ENCODE peak calls at places on chromosomes 2 and 18, in eight cellular contexts. T, E, S, W, V, A, M and C are unnamed samples. For H3K4me1 and H3K36me3, the result is how much of the 10 kb centered on the place peaks cover.

GRCh38 chr18:48949051-48949605 is 1.6 kb downstream of the SMAD7 start:
- DNase-seq in T (peak), E (peak), S (peak), W (peak), V (peak), A (no peak), M (no peak), C (peak)

GRCh38 chr18:79791141-79791972 is 6.4 kb upstream of the KCNG2 start:
- DNase-seq in T (no peak), E (peak), S (peak), W (no peak), V (peak), A (peak), M (no peak), C (no peak)

GRCh38 chr2:74588664-74589063 is 34.1 kb downstream of the DOK1 start:
- DNase-seq in T (no peak), E (no peak), S (no peak), W (no peak), V (no peak), A (no peak), M (no peak), C (no peak)

GRCh38 chr2:48339451-48339850 is 190.5 kb upstream of the STON1 start:
- DNase-seq in T (no peak), E (no peak), S (no peak), W (no peak), V (no peak), A (no peak), M (no peak), C (no peak)

GRCh38 chr2:20525041-20526035 is 78.5 kb downstream of the RHOB start:
- DNase-seq in T (no peak), E (peak), S (peak), W (no peak), V (no peak), A (peak), M (no peak), C (no peak)

GRCh38 chr2:130825972-130826253 is 10.8 kb upstream of the ARHGEF4 start:
- DNase-seq in T (no peak), E (no peak), S (no peak), W (no peak), V (no peak), A (no peak), M (no peak), C (no peak)

GRCh38 chr2:101273045-101273444 is 20.4 kb downstream of the CNOT11 start:
- DNase-seq in T (no peak), E (no peak), S (no peak), W (peak), V (no peak), A (no peak), M (no peak), C (no peak)

GRCh38 chr2:28423856-28424605 is 31.4 kb downstream of the FOSL2 start:
- DNase-seq in T (no peak), E (no peak), S (peak), W (no peak), V (no peak), A (no peak), M (no peak), C (peak)

GRCh38 chr2:196823750-196824149 is 14.6 kb upstream of the C2orf66 start:
- DNase-seq in T (no peak), E (no peak), S (no peak), W (no peak), V (no peak), A (no peak), M (no peak), C (no peak)

GRCh38 chr18:12423820-12424219 is 16.1 kb downstream of the PRELID3A start:
- DNase-seq in T (no peak), E (no peak), S (no peak), W (no peak), V (no peak), A (no peak), M (no peak), C (no peak)

GRCh38 chr2:152174574-152174973 is 989 bp downstream of the STAM2 start:
- DNase-seq in T (no peak), E (no peak), S (no peak), W (no peak), V (no peak), A (no peak), M (no peak), C (no peak)

GRCh38 chr18:76259726-76260125 is 235.3 kb downstream of the ZNF516 start:
- DNase-seq in T (no peak), E (no peak), S (no peak), W (no peak), V (no peak), A (no peak), M (no peak), C (no peak)

GRCh38 chr2:179262077-179262660 is 2.5 kb downstream of the SESTD1 start:
- DNase-seq in T (no peak), E (no peak), S (no peak), W (no peak), V (no peak), A (no peak), M (no peak), C (no peak)

GRCh38 chr2:58042486-58042970 is 4.1 kb upstream of the VRK2 start:
- DNase-seq in T (no peak), E (peak), S (no peak), W (no peak), V (peak), A (peak), M (no peak), C (no peak)

GRCh38 chr2:1602359-1603010 is 141.8 kb downstream of the PXDN start:
- DNase-seq in T (no peak), E (peak), S (no peak), W (no peak), V (no peak), A (no peak), M (no peak), C (no peak)

GRCh38 chr2:25808006-25808383 is 70.3 kb downstream of the ASXL2 start:
- DNase-seq in T (no peak), E (no peak), S (no peak), W (no peak), V (no peak), A (no peak), M (no peak), C (no peak)

GRCh38 chr2:206275274-206276160 is 1.1 kb downstream of the ZDBF2 start:
- DNase-seq in T (peak), E (peak), S (no peak), W (peak), V (no peak), A (no peak), M (peak), C (no peak)

GRCh38 chr18:42404151-42404550 is 449.1 kb downstream of the PIK3C3 start:
- DNase-seq in T (no peak), E (no peak), S (no peak), W (no peak), V (no peak), A (no peak), M (no peak), C (no peak)

GRCh38 chr2:188787002-188787660 is 187.0 kb upstream of the COL3A1 start:
- DNase-seq in T (no peak), E (no peak), S (no peak), W (no peak), V (peak), A (no peak), M (no peak), C (no peak)

GRCh38 chr2:179805001-179805400 is 56.4 kb downstream of the ZNF385B start:
- DNase-seq in T (no peak), E (no peak), S (no peak), W (no peak), V (no peak), A (no peak), M (no peak), C (no peak)

GRCh38 chr2:223363085-223363484 is 239.1 kb downstream of the SCG2 start:
- DNase-seq in T (no peak), E (no peak), S (no peak), W (no peak), V (no peak), A (no peak), M (no peak), C (no peak)

GRCh38 chr2:1512321-1513289 is 99.3 kb downstream of the TPO start:
- DNase-seq in T (no peak), E (no peak), S (no peak), W (no peak), V (no peak), A (no peak), M (no peak), C (no peak)

GRCh38 chr2:222805591-222806304 is 55.1 kb upstream of the ACSL3 start:
- DNase-seq in T (no peak), E (no peak), S (no peak), W (no peak), V (no peak), A (peak), M (no peak), C (no peak)

DNA sequence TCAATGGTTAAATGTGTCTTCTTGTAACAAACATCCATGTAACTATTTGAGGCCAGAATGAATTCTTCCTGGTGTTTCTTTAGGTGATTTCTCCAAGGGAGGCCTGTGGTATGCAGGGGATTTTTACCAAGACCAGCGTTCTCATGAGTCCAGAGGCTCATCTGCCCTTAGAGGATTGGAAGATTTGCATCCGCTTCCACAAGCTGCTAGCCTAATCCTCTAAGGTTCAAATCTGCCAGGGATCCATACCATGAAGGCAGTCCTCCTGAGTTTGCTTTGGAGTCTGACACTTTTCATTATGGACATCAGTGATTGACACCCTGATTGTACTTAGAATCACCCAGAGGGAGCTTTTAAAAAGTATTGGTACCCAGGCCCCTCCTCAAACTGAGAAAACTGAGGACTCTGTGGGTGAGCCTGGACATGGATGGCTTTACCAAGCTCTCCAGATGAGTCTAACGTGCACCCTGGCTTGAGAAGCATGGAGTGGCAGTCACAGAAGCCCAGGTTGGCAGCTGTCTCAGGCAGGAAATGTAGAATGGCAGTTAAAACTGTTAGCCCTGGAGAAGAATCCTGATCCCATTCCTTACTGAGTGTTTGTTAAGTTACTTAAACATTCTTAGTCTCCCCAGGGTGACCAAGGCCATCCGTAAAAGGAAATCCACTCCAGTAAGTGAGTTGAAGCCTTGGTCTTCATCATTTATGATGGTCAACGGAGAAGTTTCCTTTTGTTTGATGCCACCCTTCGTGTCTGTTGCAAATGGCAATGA is 95.3 kb upstream of the RMDN2 start:
- DNase-seq in T (no peak), E (peak), S (no peak), W (no peak), V (no peak), A (no peak), M (no peak), C (no peak)
- H3K4me1 ChIP-seq in T (under half), E (half or more), S (under half), W (under half), V (under half), A (under half), M (under half), C (under half)

GRCh38 chr2:78861546-78861945 is 164.0 kb upstream of the REG3G start:
- DNase-seq in T (no peak), E (peak), S (no peak), W (peak), V (peak), A (peak), M (peak), C (no peak)
- H3K36me3 ChIP-seq in T (under half), E (under half), S (under half), W (under half), V (under half), A (under half), M (under half), C (under half)

GRCh38 chr2:96527052-96527964 is 9.2 kb upstream of the ARID5A start:
- DNase-seq in T (peak), E (no peak), S (peak), W (peak), V (no peak), A (no peak), M (peak), C (peak)

GRCh38 chr2:96525211-96525507 is 11.4 kb upstream of the ARID5A start:
- DNase-seq in T (no peak), E (no peak), S (peak), W (no peak), V (no peak), A (no peak), M (no peak), C (no peak)

GRCh38 chr2:96524482-96525210 is 11.9 kb upstream of the ARID5A start:
- DNase-seq in T (no peak), E (no peak), S (peak), W (no peak), V (no peak), A (no peak), M (no peak), C (no peak)

GRCh38 chr2:96526615-96527014 is 9.9 kb upstream of the ARID5A start:
- DNase-seq in T (no peak), E (no peak), S (peak), W (no peak), V (no peak), A (no peak), M (no peak), C (no peak)

GRCh38 chr2:96526101-96526591 is 10.4 kb upstream of the ARID5A start:
- DNase-seq in T (no peak), E (no peak), S (peak), W (no peak), V (no peak), A (no peak), M (no peak), C (no peak)
- H3K4me1 ChIP-seq in T (under half), E (under half), S (under half), W (under half), V (under half), A (under half), M (under half), C (half or more)

GRCh38 chr2:27375513-27376099 is 4.9 kb downstream of the ZNF513 start:
- DNase-seq in T (no peak), E (no peak), S (no peak), W (no peak), V (no peak), A (no peak), M (no peak), C (no peak)
- H3K36me3 ChIP-seq in T (half or more), E (half or more), S (under half), W (under half), V (half or more), A (under half), M (under half), C (half or more)

DNA sequence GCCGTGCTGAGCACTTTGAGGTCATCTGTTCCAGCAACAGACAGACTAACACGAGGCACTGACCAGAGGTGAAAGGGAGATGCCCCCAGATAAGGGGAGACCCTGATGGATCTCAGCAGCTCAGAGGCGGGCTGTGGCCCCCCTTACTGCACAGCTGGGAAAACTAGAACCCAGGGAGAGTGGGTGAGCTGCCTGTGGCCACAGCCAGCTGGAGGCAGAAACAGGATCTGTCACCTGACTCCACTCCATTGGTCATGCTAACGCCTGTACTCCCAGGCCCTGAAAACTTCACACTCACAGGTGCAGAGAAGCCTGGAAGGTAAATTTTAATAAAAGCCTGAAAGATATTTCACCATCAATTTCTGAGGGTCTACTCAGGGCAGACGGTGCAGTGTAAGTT is 173.6 kb downstream of the EIPR1 start:
- DNase-seq in T (no peak), E (peak), S (no peak), W (no peak), V (no peak), A (no peak), M (no peak), C (no peak)
- H3K4me1 ChIP-seq in T (under half), E (under half), S (under half), W (under half), V (under half), A (under half), M (under half), C (under half)

GRCh38 chr2:68751397-68752339 is 17.1 kb downstream of the ARHGAP25 start:
- DNase-seq in T (peak), E (peak), S (peak), W (peak), V (peak), A (peak), M (peak), C (peak)
- H3K36me3 ChIP-seq in T (under half), E (under half), S (under half), W (under half), V (under half), A (under half), M (under half), C (under half)

GRCh38 chr2:128301501-128301966 is 17.1 kb downstream of the HS6ST1 start:
- DNase-seq in T (no peak), E (no peak), S (peak), W (no peak), V (no peak), A (no peak), M (no peak), C (no peak)
- H3K4me1 ChIP-seq in T (under half), E (under half), S (under half), W (under half), V (under half), A (under half), M (under half), C (under half)

DNA sequence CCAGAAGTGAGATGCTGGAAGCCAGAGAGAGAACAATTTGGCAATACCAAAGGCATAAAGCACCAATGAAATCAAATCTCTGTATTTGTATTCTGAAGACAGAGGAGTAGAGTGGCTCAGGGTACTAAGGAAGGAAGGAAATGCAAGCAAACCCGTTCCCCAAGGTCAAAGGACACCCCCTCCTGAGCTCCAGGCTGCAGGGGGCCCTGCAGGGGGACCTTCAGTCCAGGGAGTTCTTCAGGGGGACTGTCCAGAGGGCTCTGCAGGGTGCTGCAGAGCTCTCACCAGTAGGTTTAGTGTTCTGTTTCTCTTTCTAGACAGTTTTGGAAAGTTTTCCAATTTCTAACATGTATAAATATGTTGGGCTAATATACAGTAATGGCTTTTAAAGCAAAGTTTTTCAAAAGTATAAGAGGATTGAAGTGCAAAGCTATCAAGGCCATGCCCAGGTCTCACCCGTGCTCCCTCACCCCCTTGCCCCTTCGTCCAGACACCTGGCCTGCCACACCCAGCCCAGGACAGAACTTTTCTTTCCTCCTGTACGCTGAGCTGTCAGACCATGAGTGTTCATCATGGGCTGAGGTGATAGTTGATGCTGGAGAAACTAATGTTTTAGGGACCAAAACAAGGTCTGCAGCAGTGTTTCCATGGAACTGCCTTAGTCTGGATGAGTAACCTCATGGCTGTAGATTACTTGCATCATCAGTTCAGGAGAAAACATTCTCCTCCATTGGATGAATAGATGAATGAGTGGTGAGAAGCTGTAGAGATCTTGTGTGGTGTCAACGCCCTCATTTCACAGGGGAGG is 134.2 kb downstream of the GLI2 start:
- DNase-seq in T (no peak), E (no peak), S (peak), W (no peak), V (no peak), A (no peak), M (no peak), C (no peak)
- H3K36me3 ChIP-seq in T (under half), E (under half), S (under half), W (under half), V (under half), A (under half), M (under half), C (under half)

GRCh38 chr2:240449764-240450531 is 14.5 kb downstream of the GPC1 start:
- DNase-seq in T (no peak), E (peak), S (peak), W (peak), V (peak), A (no peak), M (no peak), C (no peak)
- H3K4me1 ChIP-seq in T (under half), E (under half), S (half or more), W (under half), V (under half), A (under half), M (under half), C (under half)

GRCh38 chr2:221426929-221427328 is 145.2 kb downstream of the EPHA4 start:
- DNase-seq in T (no peak), E (no peak), S (no peak), W (peak), V (no peak), A (no peak), M (no peak), C (no peak)
- H3K36me3 ChIP-seq in T (under half), E (under half), S (under half), W (half or more), V (under half), A (under half), M (under half), C (under half)